ENCODE peak calls at places on chromosome 15, in four cellular contexts. N, Y, W and I are unnamed samples. For H3K36me3, the result is how much of the 10 kb centered on the place peaks cover.

GRCh38 chr15:86540840-86541467 is 461.3 kb downstream of the AGBL1 start:
- DNase-seq in N (no peak), Y (no peak), W (no peak), I (no peak)

GRCh38 chr15:82641129-82641798 is 5.9 kb downstream of the CPEB1 start:
- DNase-seq in W (no peak), N (no peak), Y (no peak), I (no peak)

GRCh38 chr15:100170673-100171210 is 171.0 kb downstream of the ADAMTS17 start:
- DNase-seq in Y (no peak), N (no peak), W (no peak), I (no peak)

GRCh38 chr15:74653426-74654082 is 37.9 kb downstream of the CLK3 start:
- DNase-seq in N (peak), W (no peak), Y (no peak), I (no peak)

GRCh38 chr15:80789836-80790235 is 10.7 kb downstream of the CEMIP start:
- DNase-seq in W (no peak), Y (no peak), N (no peak), I (no peak)

GRCh38 chr15:85282504-85283115 is 97.8 kb upstream of the AKAP13 start:
- DNase-seq in N (peak), W (no peak), Y (no peak), I (no peak)

GRCh38 chr15:26011916-26012315 is 148.8 kb upstream of the ATP10A start:
- DNase-seq in N (no peak), W (no peak), Y (no peak), I (no peak)

GRCh38 chr15:44537728-44538240 is 837 bp downstream of the EIF3J start:
- DNase-seq in Y (peak), W (peak), N (no peak), I (no peak)

GRCh38 chr15:95944856-95945255 is 385.6 kb upstream of the NR2F2 start:
- DNase-seq in W (no peak), N (no peak), Y (no peak), I (no peak)

GRCh38 chr15:66927326-66928077 is 137.9 kb upstream of the SMAD3 start:
- DNase-seq in Y (no peak), N (peak), W (no peak), I (no peak)

GRCh38 chr15:88651293-88651692 is 12.5 kb downstream of the ISG20 start:
- DNase-seq in N (no peak), Y (no peak), W (no peak), I (no peak)

GRCh38 chr15:31133890-31134289 is 32.4 kb upstream of the TRPM1 start:
- DNase-seq in N (no peak), Y (no peak), W (no peak), I (no peak)

GRCh38 chr15:27119695-27120266 is 148.8 kb downstream of the GABRG3 start:
- DNase-seq in N (no peak), W (peak), Y (no peak), I (no peak)

GRCh38 chr15:89416339-89417183 is 79.8 kb downstream of the RHCG start:
- DNase-seq in Y (peak), N (peak), W (peak), I (peak)

GRCh38 chr15:83287541-83288027 is 3.1 kb upstream of the BNC1 start:
- DNase-seq in W (no peak), N (peak), Y (no peak), I (no peak)

GRCh38 chr15:60651155-60651554 is 172.2 kb upstream of the ICE2 start:
- DNase-seq in W (no peak), N (peak), Y (no peak), I (no peak)

GRCh38 chr15:50065264-50065663 is 53.8 kb downstream of the ATP8B4 start:
- DNase-seq in N (no peak), W (no peak), Y (no peak), I (no peak)

GRCh38 chr15:58918239-58918638 is 15.2 kb downstream of the SLTM start:
- DNase-seq in Y (no peak), N (peak), W (no peak), I (no peak)

GRCh38 chr15:65194826-65195541 is 9.8 kb upstream of the CLPX start:
- DNase-seq in N (peak), W (no peak), Y (no peak), I (no peak)

GRCh38 chr15:25053000-25053815 is 98.4 kb downstream of the SNRPN start:
- DNase-seq in Y (no peak), W (no peak), N (no peak), I (no peak)

GRCh38 chr15:60819860-60820259 is 340.9 kb upstream of the ICE2 start:
- DNase-seq in W (no peak), Y (no peak), N (no peak), I (no peak)

GRCh38 chr15:80849308-80849707 is 70.1 kb downstream of the CEMIP start:
- DNase-seq in Y (no peak), W (no peak), N (peak), I (no peak)

GRCh38 chr15:88476635-88477038 is 9.1 kb downstream of the MRPS11 start:
- DNase-seq in W (peak), Y (peak), N (peak), I (no peak)

GRCh38 chr15:98649996-98650870 is 1.9 kb downstream of the IGF1R start:
- DNase-seq in Y (peak), N (no peak), W (no peak), I (peak)

GRCh38 chr15:83720466-83720865 is 66.5 kb downstream of the ADAMTSL3 start:
- DNase-seq in N (no peak), Y (no peak), W (no peak), I (no peak)

GRCh38 chr15:92954578-92954977 is 54.5 kb downstream of the CHD2 start:
- DNase-seq in Y (no peak), N (no peak), W (peak), I (no peak)

GRCh38 chr15:49110158-49110944 is 45.0 kb downstream of the COPS2 start:
- DNase-seq in Y (no peak), W (no peak), N (no peak), I (no peak)

GRCh38 chr15:69424748-69425413 is 10.7 kb downstream of the KIF23 start:
- DNase-seq in Y (no peak), W (no peak), N (no peak), I (no peak)
- H3K36me3 ChIP-seq in Y (under half), W (half or more), N (under half), I (under half)

DNA sequence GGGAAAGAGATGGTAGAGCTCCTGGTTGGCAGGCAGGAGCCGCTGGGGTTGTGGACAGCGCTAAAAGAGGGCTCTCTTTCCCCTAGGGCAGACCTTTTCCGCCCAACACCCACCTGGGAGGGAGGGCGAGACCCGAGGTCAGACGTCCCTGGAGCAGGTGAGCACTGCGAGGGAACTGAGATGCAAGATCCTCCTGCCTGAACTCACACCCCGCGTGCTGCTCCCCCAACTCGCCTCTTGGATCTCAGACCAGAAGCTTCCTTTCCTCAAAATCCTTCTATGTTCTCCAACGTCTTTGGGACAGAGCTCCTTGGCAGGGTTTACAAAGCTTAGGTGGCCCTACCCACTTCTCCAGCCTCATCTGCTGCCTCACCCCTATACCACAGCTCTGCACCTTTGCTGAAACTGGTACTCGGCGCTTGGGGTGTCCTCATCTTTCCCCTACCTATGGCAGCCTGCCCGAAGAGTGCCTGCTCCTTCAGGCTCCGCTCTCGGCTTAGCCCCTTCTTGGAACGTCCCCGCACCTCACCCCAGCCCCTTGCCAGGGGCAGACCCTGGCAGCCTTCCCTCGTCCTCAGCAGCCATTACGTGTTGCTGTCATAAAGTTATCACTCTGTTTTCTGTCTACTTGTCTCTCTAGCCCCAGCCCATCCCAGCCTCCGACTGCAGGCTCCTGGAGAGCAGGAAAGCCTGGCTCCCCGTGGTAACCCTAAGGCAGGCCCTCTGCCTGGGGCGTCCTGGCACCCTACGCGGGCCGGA is 5.2 kb upstream of the BAHD1 start:
- DNase-seq in Y (no peak), W (no peak), N (no peak), I (no peak)
- H3K4me3 ChIP-seq in Y (peak), W (no peak), N (peak), I (peak)

GRCh38 chr15:71057143-71057542 is 58.1 kb upstream of the THSD4 start:
- DNase-seq in Y (no peak), W (no peak), N (no peak), I (no peak)

GRCh38 chr15:71057581-71057980 is 57.7 kb upstream of the THSD4 start:
- DNase-seq in W (no peak), Y (no peak), N (no peak), I (no peak)

GRCh38 chr15:71054286-71054952 is 60.9 kb upstream of the THSD4 start:
- DNase-seq in N (no peak), Y (no peak), W (no peak), I (no peak)

GRCh38 chr15:71056111-71056510 is 59.2 kb upstream of the THSD4 start:
- DNase-seq in Y (no peak), N (no peak), W (no peak), I (no peak)

DNA sequence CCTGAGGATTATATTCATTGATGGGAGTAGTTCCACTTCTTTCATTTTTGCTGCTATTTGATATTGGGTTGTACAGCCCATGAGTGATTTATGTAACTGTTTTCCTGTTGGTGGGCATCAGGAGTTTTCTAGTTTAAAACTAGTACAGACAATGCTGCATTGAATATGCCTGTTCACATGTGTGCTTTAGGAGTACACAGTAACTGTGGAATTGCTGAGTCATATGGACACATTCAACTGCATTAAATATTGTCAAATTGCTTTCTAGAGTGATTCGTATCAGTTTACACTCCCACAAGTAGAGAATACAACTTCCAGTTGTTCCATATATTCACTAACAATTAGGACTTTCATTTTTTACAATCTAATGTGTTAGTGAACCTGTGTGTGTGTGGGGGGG is 59.8 kb upstream of the THSD4 start:
- DNase-seq in Y (no peak), N (peak), W (no peak), I (no peak)
- H3K27ac ChIP-seq in Y (no peak), N (no peak), W (no peak), I (no peak)

GRCh38 chr15:42986693-42987342 is 66.2 kb upstream of the TTBK2 start:
- DNase-seq in Y (no peak), W (no peak), N (no peak), I (no peak)
- H3K36me3 ChIP-seq in Y (under half), W (half or more), N (under half), I (under half)